ENCODE peak calls at places on chromosome 22, in seven cellular contexts. M is K562; K is stomach; H is left ventricle myocardium inferior; Z is ascending aorta; X is CD8-positive, alpha-beta T cell; T is PC-3. A is an unnamed sample. For H3K27me3 and H3K36me3, the result is how much of the 10 kb centered on the place peaks cover.

GRCh38 chr22:32448980-32449379 is 15.3 kb downstream of the BPIFC start:
- DNase-seq in T (peak), X (no peak), H (no peak), Z (no peak), M (no peak), K (no peak), A (no peak)

GRCh38 chr22:41596776-41597634 is 7.4 kb upstream of the PMM1 start:
- DNase-seq in M (peak), X (peak), K (peak), Z (no peak), H (peak), T (peak), A (peak)

GRCh38 chr22:27331526-27332281 is 469.9 kb downstream of the MN1 start:
- DNase-seq in T (peak), H (peak), X (no peak), K (peak), M (no peak), Z (peak), A (peak)

GRCh38 chr22:47558828-47559700 is 796.6 kb downstream of the TBC1D22A start:
- DNase-seq in X (no peak), K (no peak), T (no peak), Z (peak), H (no peak), M (no peak), A (no peak)

GRCh38 chr22:39999144-39999757 is 4.5 kb downstream of the FAM83F start:
- DNase-seq in K (no peak), H (no peak), T (no peak), Z (no peak), M (peak), X (no peak), A (no peak)

GRCh38 chr22:38721551-38721950 is 15.8 kb downstream of the GTPBP1 start:
- DNase-seq in Z (no peak), H (no peak), K (no peak), X (no peak), T (no peak), M (no peak), A (no peak)

GRCh38 chr22:17638182-17638431 is 450 bp upstream of the BCL2L13 start:
- DNase-seq in H (no peak), M (no peak), Z (no peak), X (no peak), K (no peak), T (no peak), A (no peak)

GRCh38 chr22:24466831-24467249 is 28.3 kb upstream of the UPB1 start:
- DNase-seq in T (peak), K (no peak), H (peak), Z (no peak), M (no peak), X (no peak), A (peak)

GRCh38 chr22:19962246-19962908 is 20.8 kb upstream of the TXNRD2 start:
- DNase-seq in M (peak), Z (peak), H (peak), T (peak), X (no peak), K (peak), A (peak)

GRCh38 chr22:41699264-41700104 is at the start of gene MEI1:
- DNase-seq in K (peak), H (peak), Z (peak), T (no peak), M (no peak), X (peak), A (peak)

GRCh38 chr22:42132457-42132856 is 1.8 kb upstream of the CYP2D6 start:
- DNase-seq in Z (peak), K (no peak), H (no peak), T (no peak), M (peak), X (no peak), A (no peak)

GRCh38 chr22:27987557-27987956 is 68.5 kb upstream of the PITPNB start:
- DNase-seq in H (no peak), K (peak), X (no peak), Z (no peak), M (no peak), T (no peak), A (no peak)

GRCh38 chr22:37154925-37155712 is 5.4 kb upstream of the IL2RB start:
- DNase-seq in K (no peak), X (no peak), T (peak), M (no peak), Z (no peak), H (no peak), A (no peak)
- TF ChIP-seq CTCF in K (no peak), X (no peak), T (no peak), M (no peak), Z (no peak), H (no peak), A (no peak)

GRCh38 chr22:21992593-21993237 is 10.1 kb upstream of the TOP3B start:
- DNase-seq in Z (no peak), H (no peak), K (no peak), M (peak), X (no peak), T (no peak), A (no peak)

GRCh38 chr22:21990449-21991308 is 8.1 kb upstream of the TOP3B start:
- DNase-seq in X (no peak), M (peak), H (no peak), Z (no peak), K (no peak), T (no peak), A (no peak)

GRCh38 chr22:21991309-21991596 is 8.7 kb upstream of the TOP3B start:
- DNase-seq in T (no peak), H (no peak), K (no peak), Z (no peak), X (no peak), M (no peak), A (no peak)

GRCh38 chr22:21991774-21992173 is 9.2 kb upstream of the TOP3B start:
- DNase-seq in X (no peak), Z (no peak), M (peak), H (no peak), T (no peak), K (no peak), A (no peak)

DNA sequence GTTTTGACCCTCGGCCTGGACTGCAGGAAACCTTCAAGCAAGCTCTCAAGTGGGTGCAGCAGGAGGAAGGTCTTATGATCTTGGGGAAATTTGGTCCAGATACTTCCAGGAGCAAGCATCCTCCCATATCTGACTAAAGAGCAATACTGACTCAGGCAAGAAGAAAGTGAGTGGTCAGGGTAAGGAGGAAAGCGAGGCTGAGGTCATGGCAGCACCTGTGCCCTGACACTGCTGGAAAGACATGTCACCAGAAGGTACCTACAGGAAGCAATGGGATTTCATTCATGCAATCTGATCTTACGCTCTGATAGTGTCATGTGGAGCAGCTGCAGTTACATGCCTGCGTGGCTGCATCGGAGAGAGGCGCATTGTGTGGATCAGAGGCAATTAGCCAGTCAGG is 6.5 kb upstream of the TOP3B start:
- DNase-seq in M (no peak), Z (no peak), H (no peak), X (no peak), T (no peak), K (no peak), A (no peak)
- H3K27me3 ChIP-seq in M (under half), Z (under half), H (under half), X (under half), T (under half), K (under half), A (under half)

GRCh38 chr22:43331064-43331435 is 12.1 kb downstream of the SCUBE1 start:
- DNase-seq in K (no peak), H (no peak), Z (no peak), M (no peak), T (no peak), X (no peak), A (no peak)
- H3K36me3 ChIP-seq in K (under half), H (under half), Z (under half), M (under half), T (under half), X (under half), A (under half)

GRCh38 chr22:50268655-50269113 is 1.5 kb downstream of the MAPK11 start:
- DNase-seq in T (no peak), M (no peak), K (peak), H (no peak), X (no peak), Z (no peak), A (peak)

GRCh38 chr22:50270302-50271010 is at the start of gene MAPK11:
- DNase-seq in K (peak), H (peak), M (peak), X (peak), Z (peak), T (peak), A (peak)

GRCh38 chr22:50266994-50267393 is 3.2 kb downstream of the MAPK11 start:
- DNase-seq in T (no peak), X (no peak), Z (no peak), K (no peak), H (no peak), M (no peak), A (no peak)

GRCh38 chr22:50269573-50270301 is 443 bp downstream of the MAPK11 start:
- DNase-seq in M (peak), T (peak), H (peak), K (no peak), X (peak), Z (no peak), A (no peak)

GRCh38 chr22:50267591-50268390 is 2.4 kb downstream of the MAPK11 start:
- DNase-seq in T (no peak), H (peak), Z (no peak), K (peak), X (peak), M (peak), A (peak)
- TF ChIP-seq CTCF in T (no peak), H (peak), Z (no peak), K (no peak), X (no peak), M (no peak), A (peak)

GRCh38 chr22:29065468-29066190 is 4.0 kb upstream of the C22orf31 start:
- DNase-seq in K (no peak), Z (no peak), H (no peak), M (no peak), X (no peak), T (no peak), A (no peak)
- H3K27me3 ChIP-seq in K (under half), Z (under half), H (under half), M (under half), X (under half), T (under half), A (under half)

DNA sequence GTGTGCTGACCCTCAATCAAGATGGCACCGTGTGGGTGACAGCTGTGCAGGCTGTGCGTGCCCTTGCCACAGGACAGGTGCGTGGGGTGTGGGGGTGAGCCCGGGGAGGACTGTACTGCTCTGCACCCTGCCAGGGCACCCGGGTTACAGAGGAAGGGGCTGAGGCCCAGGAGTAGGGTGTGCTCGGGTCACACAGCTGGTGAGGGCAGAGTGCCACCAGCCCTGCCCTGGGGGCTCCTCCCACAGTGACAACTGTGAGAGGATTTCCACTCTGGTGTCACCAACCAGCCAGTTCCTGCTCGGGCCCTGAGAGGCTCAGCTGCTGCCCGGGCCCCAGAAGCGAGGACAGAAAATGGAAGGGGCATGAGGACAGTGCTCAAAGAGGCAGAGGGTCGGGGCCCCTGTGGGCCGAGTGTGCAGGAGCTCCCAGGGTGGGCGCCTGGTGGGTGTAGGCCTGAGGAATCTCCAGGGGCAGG is 20.5 kb downstream of the TRMU start:
- DNase-seq in H (no peak), T (no peak), M (no peak), K (no peak), Z (no peak), X (no peak), A (no peak)
- H3K36me3 ChIP-seq in H (half or more), T (under half), M (under half), K (half or more), Z (half or more), X (under half), A (under half)

GRCh38 chr22:46262449-46263207 is 515 bp downstream of the PKDREJ start:
- DNase-seq in Z (peak), K (peak), H (peak), M (no peak), T (no peak), X (peak), A (peak)
- TF ChIP-seq CTCF in Z (peak), K (no peak), H (peak), M (no peak), T (no peak), X (no peak), A (no peak)

A was measured in body of pancreas.